ENCODE peak calls at places on chromosomes 1 and 21, in seven cellular contexts. Y, F, H, J, I, P and Z are unnamed samples.

GRCh38 chr1:1183221-1183747 is 9.6 kb downstream of the TTLL10 start:
- DNase-seq in Y (no peak), F (no peak), H (peak; percentile 13), J (no peak), I (no peak), P (no peak), Z (no peak)

GRCh38 chr1:59901770-59902388 is 24.7 kb downstream of the CYP2J2 start:
- DNase-seq in Y (no peak), F (no peak), H (no peak), J (no peak), I (no peak), P (no peak), Z (no peak)

GRCh38 chr1:236785477-236785876 is 9.6 kb upstream of the MTR start:
- DNase-seq in Y (no peak), F (no peak), H (no peak), J (no peak), I (no peak), P (no peak), Z (no peak)

GRCh38 chr1:20574686-20575543 is 14.0 kb upstream of the CDA start:
- DNase-seq in Y (peak; percentile 75), F (peak; percentile 75), H (peak; percentile 87), J (peak; percentile 66), I (peak; percentile 87), P (peak; percentile 82), Z (no peak)

GRCh38 chr1:231731262-231731661 is 104.7 kb downstream of the DISC1 start:
- DNase-seq in Y (no peak), F (no peak), H (no peak), J (no peak), I (no peak), P (no peak), Z (no peak)

GRCh38 chr1:119587328-119587727 is 60.7 kb downstream of the ZNF697 start:
- DNase-seq in Y (peak; percentile 39), F (no peak), H (no peak), J (no peak), I (peak; percentile 43), P (no peak), Z (peak; percentile 69)

GRCh38 chr1:232422901-232423300 is 207.0 kb downstream of the SIPA1L2 start:
- DNase-seq in Y (no peak), F (peak; percentile 53), H (no peak), J (no peak), I (peak; percentile 55), P (no peak), Z (no peak)

GRCh38 chr1:94792473-94792875 is 27.7 kb upstream of the SLC44A3 start:
- DNase-seq in Y (peak; percentile 72), F (peak; percentile 67), H (no peak), J (no peak), I (peak; percentile 51), P (peak; percentile 38), Z (peak; percentile 36)

GRCh38 chr1:165734906-165735305 is 33.8 kb downstream of the TMCO1 start:
- DNase-seq in Y (no peak), F (no peak), H (no peak), J (no peak), I (no peak), P (no peak), Z (no peak)

GRCh38 chr1:92961896-92962752 is 862 bp upstream of the DIPK1A start:
- DNase-seq in Y (peak; percentile 90), F (peak; percentile 38), H (peak; percentile 27), J (peak; percentile 60), I (peak; percentile 74), P (peak; percentile 63), Z (no peak)

GRCh38 chr1:193662030-193662429 is 475.6 kb upstream of the B3GALT2 start:
- DNase-seq in Y (no peak), F (peak; percentile 78), H (no peak), J (no peak), I (peak; percentile 30), P (no peak), Z (no peak)

GRCh38 chr1:10812387-10812915 is 16.0 kb upstream of the CASZ1 start:
- DNase-seq in Y (no peak), F (no peak), H (no peak), J (no peak), I (no peak), P (no peak), Z (no peak)

GRCh38 chr1:152861374-152861773 is 1.6 kb downstream of the LCE7A start:
- DNase-seq in Y (no peak), F (no peak), H (no peak), J (no peak), I (no peak), P (no peak), Z (no peak)

GRCh38 chr1:173946380-173946921 is 29.3 kb upstream of the SERPINC1 start:
- DNase-seq in Y (no peak), F (no peak), H (no peak), J (no peak), I (no peak), P (no peak), Z (no peak)

GRCh38 chr1:65050735-65051134 is 84.4 kb upstream of the JAK1 start:
- DNase-seq in Y (no peak), F (no peak), H (no peak), J (no peak), I (no peak), P (no peak), Z (no peak)

GRCh38 chr1:199463521-199464127 is 563.9 kb upstream of the NR5A2 start:
- DNase-seq in Y (peak; percentile 36), F (peak; percentile 82), H (no peak), J (no peak), I (peak; percentile 83), P (peak; percentile 64), Z (no peak)

GRCh38 chr21:41508415-41509205 is 652 bp upstream of the TMPRSS2 start:
- DNase-seq in Y (no peak), F (no peak), H (no peak), J (no peak), I (no peak), P (no peak), Z (no peak)

GRCh38 chr21:36385233-36385908 is at the start of gene CHAF1B:
- DNase-seq in Y (peak; percentile 50), F (peak; percentile 65), H (peak; percentile 68), J (peak; percentile 76), I (peak; percentile 80), P (peak; percentile 72), Z (peak; percentile 13)

GRCh38 chr1:69121708-69122107 is 446.0 kb upstream of the LRRC7 start:
- DNase-seq in Y (peak; percentile 14), F (no peak), H (no peak), J (no peak), I (peak; percentile 74), P (no peak), Z (peak; percentile 22)

GRCh38 chr21:45919593-45919992 is 62.0 kb upstream of the COL6A1 start:
- DNase-seq in Y (no peak), F (no peak), H (no peak), J (no peak), I (no peak), P (no peak), Z (no peak)

GRCh38 chr21:45921917-45922316 is 59.7 kb upstream of the COL6A1 start:
- DNase-seq in Y (no peak), F (no peak), H (no peak), J (no peak), I (no peak), P (no peak), Z (no peak)

GRCh38 chr21:45922648-45923047 is 58.9 kb upstream of the COL6A1 start:
- DNase-seq in Y (no peak), F (no peak), H (no peak), J (no peak), I (no peak), P (no peak), Z (no peak)

GRCh38 chr21:45918835-45919467 is 62.6 kb upstream of the COL6A1 start:
- DNase-seq in Y (no peak), F (no peak), H (no peak), J (no peak), I (no peak), P (no peak), Z (no peak)

GRCh38 chr21:45920824-45921600 is 60.6 kb upstream of the COL6A1 start:
- DNase-seq in Y (no peak), F (peak; percentile 84), H (no peak), J (no peak), I (no peak), P (no peak), Z (no peak)
- H3K4me3 ChIP-seq in Y (no peak overlapping the region), F (no peak overlapping the region), H (no peak overlapping the region), J (no peak overlapping the region), I (no peak overlapping the region), P (no peak overlapping the region), Z (no peak overlapping the region)

DNA sequence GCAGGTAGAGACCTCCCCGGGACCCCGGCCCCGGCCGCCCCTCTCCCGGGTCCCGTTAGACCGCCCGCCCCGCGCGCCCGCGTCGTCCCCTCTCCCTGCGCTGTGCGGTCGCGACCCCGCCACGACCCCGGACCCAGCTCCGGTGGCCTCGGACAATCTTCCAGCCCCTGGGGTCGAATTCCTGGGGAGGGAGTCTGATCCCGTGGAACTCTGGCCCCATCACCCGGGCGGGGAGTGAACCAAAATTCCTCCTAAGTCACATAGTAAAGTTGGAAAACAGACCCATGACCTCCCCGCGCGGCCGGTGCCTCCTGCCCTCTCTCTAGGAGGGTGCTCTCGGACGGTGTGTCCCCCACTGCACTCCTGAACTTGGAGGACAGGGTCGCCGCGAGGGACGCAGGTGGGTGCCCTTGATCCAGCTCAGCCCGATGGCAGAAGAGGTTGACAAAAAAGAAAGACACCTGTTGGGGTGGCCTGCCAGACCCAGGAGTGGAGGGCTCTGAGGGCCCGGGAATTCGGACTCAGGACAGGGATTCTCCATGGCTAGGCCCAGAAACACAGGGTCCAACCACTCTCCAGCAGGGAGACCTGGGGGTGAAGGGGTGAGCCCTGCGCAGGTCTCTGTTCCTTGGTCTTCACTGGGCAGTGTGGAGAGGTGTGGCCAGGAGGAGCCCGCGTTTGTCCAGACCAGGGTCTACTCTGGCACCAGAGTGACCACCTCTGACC is 451 bp downstream of the ADAMTSL4 start:
- DNase-seq in Y (no peak), F (no peak), H (peak; percentile 51), J (peak; percentile 63), I (no peak), P (no peak), Z (no peak)
- H3K4me3 ChIP-seq in Y (peak overlapping the region; percentile 62), F (peak overlapping the region; percentile 50), H (peak overlapping the region; percentile 70), J (peak overlapping the region; percentile 36), I (peak overlapping the region; percentile 43), P (peak overlapping the region; percentile 53), Z (peak overlapping the region; percentile 56)

GRCh38 chr1:111990026-111990877 is 784 bp upstream of the KCND3 start:
- DNase-seq in Y (peak; percentile 15), F (no peak), H (peak; percentile 49), J (peak; percentile 32), I (no peak), P (no peak), Z (no peak)
- H3K4me3 ChIP-seq in Y (peak overlapping the region; percentile 58), F (peak overlapping the region; percentile 39), H (peak overlapping the region; percentile 75), J (peak overlapping the region; percentile 47), I (peak overlapping the region; percentile 66), P (peak overlapping the region; percentile 55), Z (peak overlapping the region; percentile 40)

DNA sequence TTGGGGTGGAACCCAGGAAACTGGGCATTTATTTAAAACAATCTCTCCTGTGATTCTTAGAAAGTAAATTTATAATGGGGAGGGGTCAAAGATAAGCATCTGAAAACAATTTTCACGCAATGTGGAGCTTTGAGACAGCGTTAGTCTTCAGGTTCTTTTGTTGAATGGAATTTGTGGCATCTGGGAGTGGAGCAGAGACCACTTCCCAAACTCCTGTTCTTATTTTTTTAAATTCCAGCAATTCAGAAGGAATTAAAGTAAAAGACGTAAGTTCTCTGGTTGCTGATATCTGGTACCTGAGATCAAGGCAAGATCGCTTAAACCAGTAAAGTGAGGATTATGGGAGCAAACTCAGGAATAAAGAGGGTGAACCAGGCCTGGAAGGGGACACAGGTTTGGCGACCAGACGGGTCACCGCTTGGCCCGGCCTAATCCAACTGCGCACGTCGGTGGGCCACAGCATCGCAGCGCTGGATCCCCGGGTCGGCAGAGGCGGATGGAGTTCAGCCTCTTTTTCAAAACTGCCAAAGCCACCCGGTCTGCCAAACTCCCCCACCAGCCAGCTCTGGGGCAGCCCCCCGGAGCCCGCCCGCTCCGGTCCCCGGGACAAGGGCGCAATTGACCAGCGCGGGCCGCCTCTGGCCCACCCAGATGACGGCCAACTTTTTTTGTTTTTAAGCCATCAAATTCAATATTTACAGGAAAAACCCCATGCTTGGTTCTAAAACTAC is 754 bp upstream of the PDPN start:
- DNase-seq in Y (no peak), F (no peak), H (no peak), J (no peak), I (no peak), P (no peak), Z (no peak)
- H3K4me3 ChIP-seq in Y (no peak overlapping the region), F (no peak overlapping the region), H (peak overlapping the region; percentile 72), J (no peak overlapping the region), I (peak overlapping the region; percentile 53), P (no peak overlapping the region), Z (no peak overlapping the region)